ENCODE peak calls at places on chromosome 4, in eight cellular contexts. One of them, this sample, is unnamed.

GRCh38 chr4:105560488-105560887 is 8.1 kb downstream of the ARHGEF38 start:
- DNase-seq in anterior cingulate cortex: no peak
- DNase-seq in NCI-H69: no peak
- DNase-seq in stimulated activated naive B cell treated with anti-CD40 and anti-IgM and Interleukin-4, amounts not matched to agents 10 μg/mL and 1 μg/mL and 100 μg/mL, for 72 hours: no peak
- DNase-seq in NCI-H1436: no peak
- DNase-seq in hippocampal formation: no peak
- DNase-seq in neuronal stem cell: no peak
- DNase-seq in astrocyte of the spinal cord: peak
- DNase-seq in this sample: no peak

GRCh38 chr4:30789219-30789671 is 69.1 kb downstream of the PCDH7 start:
- DNase-seq in neuronal stem cell: no peak
- DNase-seq in hippocampal formation: no peak
- DNase-seq in NCI-H1436: no peak
- DNase-seq in anterior cingulate cortex: no peak
- DNase-seq in NCI-H69: peak
- DNase-seq in astrocyte of the spinal cord: no peak
- DNase-seq in stimulated activated naive B cell treated with anti-CD40 and anti-IgM and Interleukin-4, amounts not matched to agents 10 μg/mL and 1 μg/mL and 100 μg/mL, for 72 hours: no peak
- DNase-seq in this sample: peak

GRCh38 chr4:95077864-95078263 is 320.1 kb downstream of the BMPR1B start:
- DNase-seq in NCI-H69: no peak
- DNase-seq in NCI-H1436: no peak
- DNase-seq in anterior cingulate cortex: no peak
- DNase-seq in neuronal stem cell: no peak
- DNase-seq in stimulated activated naive B cell treated with anti-CD40 and anti-IgM and Interleukin-4, amounts not matched to agents 10 μg/mL and 1 μg/mL and 100 μg/mL, for 72 hours: no peak
- DNase-seq in hippocampal formation: no peak
- DNase-seq in astrocyte of the spinal cord: peak
- DNase-seq in this sample: no peak

GRCh38 chr4:8469550-8469949 is 29.0 kb downstream of the TRMT44 start:
- DNase-seq in NCI-H1436: no peak
- DNase-seq in anterior cingulate cortex: no peak
- DNase-seq in astrocyte of the spinal cord: no peak
- DNase-seq in stimulated activated naive B cell treated with anti-CD40 and anti-IgM and Interleukin-4, amounts not matched to agents 10 μg/mL and 1 μg/mL and 100 μg/mL, for 72 hours: no peak
- DNase-seq in NCI-H69: no peak
- DNase-seq in neuronal stem cell: no peak
- DNase-seq in hippocampal formation: no peak
- DNase-seq in this sample: no peak

GRCh38 chr4:73311428-73311827 is 52.8 kb upstream of the ANKRD17 start:
- DNase-seq in NCI-H69: peak
- DNase-seq in NCI-H1436: no peak
- DNase-seq in neuronal stem cell: no peak
- DNase-seq in hippocampal formation: peak
- DNase-seq in astrocyte of the spinal cord: peak
- DNase-seq in anterior cingulate cortex: no peak
- DNase-seq in stimulated activated naive B cell treated with anti-CD40 and anti-IgM and Interleukin-4, amounts not matched to agents 10 μg/mL and 1 μg/mL and 100 μg/mL, for 72 hours: no peak
- DNase-seq in this sample: peak

GRCh38 chr4:14100349-14100748 is 472.8 kb upstream of the BOD1L1 start:
- DNase-seq in stimulated activated naive B cell treated with anti-CD40 and anti-IgM and Interleukin-4, amounts not matched to agents 10 μg/mL and 1 μg/mL and 100 μg/mL, for 72 hours: no peak
- DNase-seq in neuronal stem cell: no peak
- DNase-seq in hippocampal formation: no peak
- DNase-seq in NCI-H69: no peak
- DNase-seq in NCI-H1436: no peak
- DNase-seq in anterior cingulate cortex: no peak
- DNase-seq in astrocyte of the spinal cord: no peak
- DNase-seq in this sample: no peak

GRCh38 chr4:172202480-172203076 is 389.4 kb downstream of the GALNTL6 start:
- DNase-seq in neuronal stem cell: peak
- DNase-seq in hippocampal formation: peak
- DNase-seq in NCI-H1436: peak
- DNase-seq in anterior cingulate cortex: no peak
- DNase-seq in NCI-H69: peak
- DNase-seq in astrocyte of the spinal cord: peak
- DNase-seq in stimulated activated naive B cell treated with anti-CD40 and anti-IgM and Interleukin-4, amounts not matched to agents 10 μg/mL and 1 μg/mL and 100 μg/mL, for 72 hours: no peak
- DNase-seq in this sample: peak

GRCh38 chr4:168845897-168846296 is 164.2 kb downstream of the CBR4 start:
- DNase-seq in anterior cingulate cortex: no peak
- DNase-seq in NCI-H1436: no peak
- DNase-seq in NCI-H69: peak
- DNase-seq in neuronal stem cell: no peak
- DNase-seq in stimulated activated naive B cell treated with anti-CD40 and anti-IgM and Interleukin-4, amounts not matched to agents 10 μg/mL and 1 μg/mL and 100 μg/mL, for 72 hours: no peak
- DNase-seq in astrocyte of the spinal cord: no peak
- DNase-seq in hippocampal formation: no peak
- DNase-seq in this sample: no peak

GRCh38 chr4:147117400-147117799 is 171.7 kb upstream of the TTC29 start:
- DNase-seq in hippocampal formation: no peak
- DNase-seq in NCI-H69: no peak
- DNase-seq in NCI-H1436: no peak
- DNase-seq in stimulated activated naive B cell treated with anti-CD40 and anti-IgM and Interleukin-4, amounts not matched to agents 10 μg/mL and 1 μg/mL and 100 μg/mL, for 72 hours: no peak
- DNase-seq in anterior cingulate cortex: no peak
- DNase-seq in neuronal stem cell: no peak
- DNase-seq in astrocyte of the spinal cord: no peak
- DNase-seq in this sample: no peak

GRCh38 chr4:7195546-7196282 is 3.4 kb downstream of the SORCS2 start:
- DNase-seq in NCI-H1436: no peak
- DNase-seq in stimulated activated naive B cell treated with anti-CD40 and anti-IgM and Interleukin-4, amounts not matched to agents 10 μg/mL and 1 μg/mL and 100 μg/mL, for 72 hours: no peak
- DNase-seq in NCI-H69: no peak
- DNase-seq in hippocampal formation: no peak
- DNase-seq in astrocyte of the spinal cord: peak
- DNase-seq in anterior cingulate cortex: no peak
- DNase-seq in neuronal stem cell: no peak
- DNase-seq in this sample: no peak

GRCh38 chr4:518569-519083 is 19.6 kb downstream of the PIGG start:
- DNase-seq in stimulated activated naive B cell treated with anti-CD40 and anti-IgM and Interleukin-4, amounts not matched to agents 10 μg/mL and 1 μg/mL and 100 μg/mL, for 72 hours: no peak
- DNase-seq in astrocyte of the spinal cord: no peak
- DNase-seq in hippocampal formation: no peak
- DNase-seq in neuronal stem cell: no peak
- DNase-seq in NCI-H1436: no peak
- DNase-seq in anterior cingulate cortex: no peak
- DNase-seq in NCI-H69: no peak
- DNase-seq in this sample: no peak

GRCh38 chr4:87037921-87038320 is 103.1 kb downstream of the AFF1 start:
- DNase-seq in anterior cingulate cortex: no peak
- DNase-seq in stimulated activated naive B cell treated with anti-CD40 and anti-IgM and Interleukin-4, amounts not matched to agents 10 μg/mL and 1 μg/mL and 100 μg/mL, for 72 hours: no peak
- DNase-seq in astrocyte of the spinal cord: no peak
- DNase-seq in NCI-H69: peak
- DNase-seq in NCI-H1436: no peak
- DNase-seq in neuronal stem cell: no peak
- DNase-seq in hippocampal formation: no peak
- DNase-seq in this sample: no peak

GRCh38 chr4:99847362-99847976 is 30.8 kb downstream of the DAPP1 start:
- DNase-seq in astrocyte of the spinal cord: no peak
- DNase-seq in stimulated activated naive B cell treated with anti-CD40 and anti-IgM and Interleukin-4, amounts not matched to agents 10 μg/mL and 1 μg/mL and 100 μg/mL, for 72 hours: peak
- DNase-seq in hippocampal formation: no peak
- DNase-seq in NCI-H69: no peak
- DNase-seq in anterior cingulate cortex: no peak
- DNase-seq in NCI-H1436: no peak
- DNase-seq in neuronal stem cell: no peak
- DNase-seq in this sample: peak

GRCh38 chr4:139163806-139164206 is 13.2 kb downstream of the ELF2 start:
- DNase-seq in hippocampal formation: no peak
- DNase-seq in astrocyte of the spinal cord: no peak
- DNase-seq in neuronal stem cell: no peak
- DNase-seq in NCI-H69: no peak
- DNase-seq in stimulated activated naive B cell treated with anti-CD40 and anti-IgM and Interleukin-4, amounts not matched to agents 10 μg/mL and 1 μg/mL and 100 μg/mL, for 72 hours: no peak
- DNase-seq in anterior cingulate cortex: no peak
- DNase-seq in NCI-H1436: no peak
- DNase-seq in this sample: no peak

GRCh38 chr4:119647558-119647957 is 19.0 kb upstream of the PDE5A start:
- DNase-seq in hippocampal formation: no peak
- DNase-seq in anterior cingulate cortex: no peak
- DNase-seq in NCI-H69: no peak
- DNase-seq in stimulated activated naive B cell treated with anti-CD40 and anti-IgM and Interleukin-4, amounts not matched to agents 10 μg/mL and 1 μg/mL and 100 μg/mL, for 72 hours: no peak
- DNase-seq in astrocyte of the spinal cord: peak
- DNase-seq in neuronal stem cell: no peak
- DNase-seq in NCI-H1436: no peak
- DNase-seq in this sample: no peak

GRCh38 chr4:180828455-180829018 is 1414.7 kb upstream of the TENM3 start:
- DNase-seq in NCI-H69: peak
- DNase-seq in neuronal stem cell: peak
- DNase-seq in NCI-H1436: peak
- DNase-seq in anterior cingulate cortex: no peak
- DNase-seq in astrocyte of the spinal cord: peak
- DNase-seq in stimulated activated naive B cell treated with anti-CD40 and anti-IgM and Interleukin-4, amounts not matched to agents 10 μg/mL and 1 μg/mL and 100 μg/mL, for 72 hours: no peak
- DNase-seq in hippocampal formation: peak
- DNase-seq in this sample: peak

GRCh38 chr4:98921292-98921691 is 7.6 kb downstream of the EIF4E start:
- DNase-seq in NCI-H69: no peak
- DNase-seq in neuronal stem cell: no peak
- DNase-seq in astrocyte of the spinal cord: no peak
- DNase-seq in NCI-H1436: no peak
- DNase-seq in hippocampal formation: no peak
- DNase-seq in anterior cingulate cortex: no peak
- DNase-seq in stimulated activated naive B cell treated with anti-CD40 and anti-IgM and Interleukin-4, amounts not matched to agents 10 μg/mL and 1 μg/mL and 100 μg/mL, for 72 hours: no peak
- DNase-seq in this sample: no peak

GRCh38 chr4:185955817-185956542 is 113.0 kb upstream of the TLR3 start:
- DNase-seq in NCI-H1436: no peak
- DNase-seq in hippocampal formation: no peak
- DNase-seq in anterior cingulate cortex: peak
- DNase-seq in neuronal stem cell: peak
- DNase-seq in astrocyte of the spinal cord: no peak
- DNase-seq in NCI-H69: no peak
- DNase-seq in stimulated activated naive B cell treated with anti-CD40 and anti-IgM and Interleukin-4, amounts not matched to agents 10 μg/mL and 1 μg/mL and 100 μg/mL, for 72 hours: no peak
- DNase-seq in this sample: no peak

GRCh38 chr4:184849184-184849583 is 23.4 kb upstream of the ACSL1 start:
- DNase-seq in stimulated activated naive B cell treated with anti-CD40 and anti-IgM and Interleukin-4, amounts not matched to agents 10 μg/mL and 1 μg/mL and 100 μg/mL, for 72 hours: peak
- DNase-seq in NCI-H1436: no peak
- DNase-seq in neuronal stem cell: no peak
- DNase-seq in anterior cingulate cortex: no peak
- DNase-seq in hippocampal formation: no peak
- DNase-seq in astrocyte of the spinal cord: no peak
- DNase-seq in NCI-H69: no peak
- DNase-seq in this sample: no peak

GRCh38 chr4:53861856-53862610 is 202.4 kb downstream of the CHIC2 start:
- DNase-seq in NCI-H1436: no peak
- DNase-seq in astrocyte of the spinal cord: peak
- DNase-seq in anterior cingulate cortex: no peak
- DNase-seq in NCI-H69: peak
- DNase-seq in neuronal stem cell: no peak
- DNase-seq in stimulated activated naive B cell treated with anti-CD40 and anti-IgM and Interleukin-4, amounts not matched to agents 10 μg/mL and 1 μg/mL and 100 μg/mL, for 72 hours: no peak
- DNase-seq in hippocampal formation: no peak
- DNase-seq in this sample: no peak

GRCh38 chr4:8846864-8847263 is 24.8 kb downstream of the HMX1 start:
- DNase-seq in neuronal stem cell: no peak
- DNase-seq in NCI-H69: no peak
- DNase-seq in astrocyte of the spinal cord: no peak
- DNase-seq in stimulated activated naive B cell treated with anti-CD40 and anti-IgM and Interleukin-4, amounts not matched to agents 10 μg/mL and 1 μg/mL and 100 μg/mL, for 72 hours: no peak
- DNase-seq in anterior cingulate cortex: no peak
- DNase-seq in NCI-H1436: no peak
- DNase-seq in hippocampal formation: no peak
- DNase-seq in this sample: no peak

GRCh38 chr4:73891739-73892405 is 22.7 kb downstream of the CXCL1 start:
- DNase-seq in anterior cingulate cortex: no peak
- DNase-seq in NCI-H69: no peak
- DNase-seq in astrocyte of the spinal cord: peak
- DNase-seq in NCI-H1436: no peak
- DNase-seq in stimulated activated naive B cell treated with anti-CD40 and anti-IgM and Interleukin-4, amounts not matched to agents 10 μg/mL and 1 μg/mL and 100 μg/mL, for 72 hours: no peak
- DNase-seq in neuronal stem cell: no peak
- DNase-seq in hippocampal formation: no peak
- DNase-seq in this sample: no peak

GRCh38 chr4:123922847-123923246 is 526.3 kb downstream of the SPRY1 start:
- DNase-seq in stimulated activated naive B cell treated with anti-CD40 and anti-IgM and Interleukin-4, amounts not matched to agents 10 μg/mL and 1 μg/mL and 100 μg/mL, for 72 hours: no peak
- DNase-seq in NCI-H69: no peak
- DNase-seq in NCI-H1436: no peak
- DNase-seq in anterior cingulate cortex: no peak
- DNase-seq in hippocampal formation: no peak
- DNase-seq in neuronal stem cell: no peak
- DNase-seq in astrocyte of the spinal cord: no peak
- DNase-seq in this sample: no peak